ENCODE peak calls at places on chromosomes 2 and 18, in ten cellular contexts. F is heart right ventricle, Z is type B pancreatic cell, E is IMR-90, U is fibroblast of lung, X is neural crest cell, D is AG10803, Q is AG09309, C is epithelial cell of esophagus, I is ascending aorta. A is an unnamed sample.
A peak's percentile ranks its signal among the peaks of the same experiment; 100 is the strongest.

GRCh38 chr18:44816449-44816848 is 135.8 kb downstream of the SETBP1 start:
- DNase-seq in I (no peak), X (no peak), Z (no peak), F (no peak), Q (no peak), E (no peak), D (no peak), U (no peak), C (no peak), A (no peak)

GRCh38 chr2:144456680-144457079 is 63.2 kb downstream of the ZEB2 start:
- DNase-seq in Z (no peak), Q (peak; percentile 76), D (peak; percentile 93), C (peak; percentile 85), F (peak; percentile 15), U (peak; percentile 90), E (peak; percentile 97), X (no peak), I (peak; percentile 70), A (no peak)

GRCh38 chr2:240140511-240140910 is at the start of gene OTOS:
- DNase-seq in X (no peak), Z (no peak), C (no peak), U (no peak), D (no peak), F (no peak), E (no peak), Q (no peak), I (peak; percentile 15), A (no peak)

GRCh38 chr2:174631009-174631981 is 33.7 kb upstream of the WIPF1 start:
- DNase-seq in C (no peak), F (no peak), E (peak; percentile 90), Z (no peak), Q (peak; percentile 76), D (peak; percentile 92), U (peak; percentile 97), I (no peak), X (no peak), A (no peak)

GRCh38 chr2:181253438-181253837 is 203.7 kb upstream of the ITGA4 start:
- DNase-seq in U (no peak), X (no peak), Z (no peak), F (no peak), C (no peak), D (no peak), I (no peak), Q (no peak), E (no peak), A (no peak)

GRCh38 chr2:238865015-238865719 is 17.3 kb downstream of the TWIST2 start:
- DNase-seq in I (peak; percentile 59), E (no peak), D (peak; percentile 40), U (no peak), X (no peak), Q (no peak), Z (peak; percentile 60), C (no peak), F (no peak), A (no peak)

GRCh38 chr2:1991706-1992245 is 247.5 kb upstream of the PXDN start:
- DNase-seq in F (no peak), X (no peak), Z (no peak), I (no peak), Q (no peak), U (no peak), C (no peak), D (no peak), E (no peak), A (no peak)

GRCh38 chr18:58242435-58242834 is 198.4 kb downstream of the NEDD4L start:
- DNase-seq in U (no peak), F (no peak), I (no peak), Q (no peak), E (no peak), Z (no peak), C (no peak), X (no peak), D (no peak), A (no peak)

GRCh38 chr2:95392730-95393455 is 9.6 kb upstream of the FAHD2A start:
- DNase-seq in E (no peak), U (no peak), F (no peak), Z (no peak), X (no peak), D (no peak), Q (no peak), I (no peak), C (no peak), A (no peak)

GRCh38 chr2:121903037-121903689 is 147.7 kb downstream of the TSN start:
- DNase-seq in Q (no peak), I (no peak), F (peak; percentile 42), Z (no peak), C (no peak), X (no peak), E (no peak), U (no peak), D (peak; percentile 45), A (no peak)

GRCh38 chr2:131673400-131674173 is 145.9 kb downstream of the CCDC74A start:
- DNase-seq in X (peak; percentile 78), F (peak; percentile 81), Z (peak; percentile 83), D (peak; percentile 57), I (peak; percentile 87), U (peak; percentile 41), E (peak; percentile 44), Q (peak; percentile 14), C (peak; percentile 68), A (no peak)

GRCh38 chr2:223010641-223011040 is 41.3 kb upstream of the KCNE4 start:
- DNase-seq in Q (peak; percentile 86), D (peak; percentile 95), I (no peak), E (peak; percentile 96), Z (no peak), X (no peak), U (peak; percentile 91), F (no peak), C (peak; percentile 33), A (no peak)

GRCh38 chr2:12064153-12064552 is 317.7 kb downstream of the LPIN1 start:
- DNase-seq in F (no peak), I (no peak), Z (no peak), U (no peak), X (no peak), E (no peak), Q (no peak), D (no peak), C (no peak), A (no peak)

GRCh38 chr2:219661197-219661954 is 33.9 kb downstream of the SLC4A3 start:
- DNase-seq in Q (no peak), U (peak; percentile 75), I (no peak), E (peak; percentile 45), C (peak; percentile 83), X (no peak), Z (no peak), D (no peak), F (no peak), A (no peak)

GRCh38 chr18:39825485-39825884 is 2129.5 kb upstream of the PIK3C3 start:
- DNase-seq in U (no peak), X (no peak), C (peak; percentile 68), Z (no peak), I (no peak), F (no peak), E (no peak), Q (no peak), D (no peak), A (no peak)

GRCh38 chr2:112834379-112835014 is 2.1 kb downstream of the IL1B start:
- DNase-seq in D (no peak), C (peak; percentile 41), Z (no peak), Q (no peak), U (no peak), X (no peak), I (no peak), F (no peak), E (no peak), A (no peak)
- TF ChIP-seq CTCF in D (no peak), C (no peak), Z (no peak), Q (no peak), U (no peak), X (no peak), I (no peak), F (no peak), E (no peak), A (no peak)

GRCh38 chr2:65706376-65706775 is 274.0 kb upstream of the SPRED2 start:
- DNase-seq in F (no peak), E (no peak), X (no peak), I (no peak), C (no peak), Z (no peak), U (peak; percentile 81), Q (no peak), D (no peak), A (no peak)

GRCh38 chr2:65708129-65708528 is 275.7 kb upstream of the SPRED2 start:
- DNase-seq in D (peak; percentile 18), U (peak; percentile 85), X (no peak), E (peak; percentile 36), Z (no peak), I (no peak), F (no peak), C (no peak), Q (no peak), A (no peak)

GRCh38 chr2:65711863-65712262 is 279.5 kb upstream of the SPRED2 start:
- DNase-seq in Q (no peak), Z (no peak), D (no peak), C (no peak), I (no peak), F (no peak), E (no peak), X (no peak), U (no peak), A (no peak)

GRCh38 chr2:65710356-65710755 is 278.0 kb upstream of the SPRED2 start:
- DNase-seq in D (no peak), F (no peak), E (no peak), Z (no peak), C (no peak), Q (no peak), U (no peak), I (no peak), X (no peak), A (no peak)

GRCh38 chr2:65710779-65711295 is 278.4 kb upstream of the SPRED2 start:
- DNase-seq in X (no peak), Z (no peak), C (peak; percentile 41), Q (no peak), I (no peak), U (peak; percentile 43), F (no peak), E (peak; percentile 8), D (peak; percentile 3), A (no peak)
- TF ChIP-seq CTCF in X (peak; percentile 39), Z (peak; percentile 32), C (peak; percentile 23), Q (peak; percentile 42), I (no peak), U (peak; percentile 28), F (peak; percentile 7), E (peak; percentile 36), D (peak; percentile 28), A (no peak)

GRCh38 chr2:178804791-178805190 is 2.4 kb downstream of the TTN start:
- DNase-seq in Z (no peak), X (no peak), E (peak; percentile 16), D (peak; percentile 5), I (no peak), F (no peak), Q (no peak), U (peak; percentile 12), C (peak; percentile 39), A (no peak)
- TF ChIP-seq CTCF in Z (peak; percentile 75), X (peak; percentile 62), E (peak; percentile 31), D (peak; percentile 53), I (no peak), F (peak; percentile 60), Q (peak; percentile 31), U (peak; percentile 18), C (peak; percentile 60), A (peak; percentile 18)

DNA sequence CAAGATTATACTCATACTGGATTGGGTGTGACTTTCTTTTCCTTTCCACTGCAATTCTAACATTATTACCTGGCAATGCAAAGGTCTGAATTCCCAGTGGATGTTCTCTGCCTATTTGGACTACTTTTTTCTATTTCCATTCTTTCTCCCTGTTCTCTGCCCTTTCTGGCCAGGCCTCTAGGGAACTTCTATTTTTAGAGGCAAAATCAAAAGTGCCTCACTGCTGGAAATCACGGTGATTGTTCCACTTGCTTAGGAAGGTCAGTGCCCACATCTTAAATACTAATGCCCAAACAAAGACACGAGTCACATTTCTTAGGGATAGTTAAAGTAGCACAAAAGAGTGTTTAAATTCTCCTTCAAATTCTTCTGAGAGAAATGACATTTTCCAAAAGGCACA is 34.9 kb downstream of the ST6GAL2 start:
- DNase-seq in Z (no peak), U (no peak), F (no peak), I (no peak), C (no peak), Q (no peak), D (no peak), E (no peak), X (no peak), A (no peak)
- TF ChIP-seq CTCF in Z (peak; percentile 43), U (no peak), F (no peak), I (no peak), C (no peak), Q (no peak), D (no peak), E (no peak), X (no peak), A (no peak)

A was measured in CD4-positive, alpha-beta T cell.